ENCODE peak calls at places on chromosome 2, in four cellular contexts. I is immature natural killer cell; V is anterior cingulate cortex; K is activated CD4-positive, CD25-positive, alpha-beta regulatory T cell. A is an unnamed sample.

GRCh38 chr2:193695367-193695766 is 1500.6 kb upstream of the TMEFF2 start:
- DNase-seq in I (no peak), V (no peak), K (no peak), A (no peak)

GRCh38 chr2:236454076-236454475 is 115.5 kb upstream of the ACKR3 start:
- DNase-seq in I (no peak), V (no peak), K (no peak), A (no peak)

GRCh38 chr2:98445708-98446577 is 1.3 kb downstream of the INPP4A start:
- DNase-seq in I (peak), V (no peak), K (no peak), A (no peak)

GRCh38 chr2:9416267-9416961 is 6.9 kb downstream of the ITGB1BP1 start:
- DNase-seq in I (no peak), V (no peak), K (no peak), A (no peak)

GRCh38 chr2:88099798-88100488 is 27.9 kb downstream of the FABP1 start:
- DNase-seq in I (no peak), V (no peak), K (no peak), A (no peak)

GRCh38 chr2:203685789-203686433 is 20.5 kb upstream of the CD28 start:
- DNase-seq in I (no peak), V (no peak), K (no peak), A (no peak)

GRCh38 chr2:3254438-3254941 is 123.1 kb downstream of the EIPR1 start:
- DNase-seq in I (no peak), V (no peak), K (no peak), A (no peak)

GRCh38 chr2:139055165-139055564 is 275.0 kb upstream of the NXPH2 start:
- DNase-seq in I (no peak), V (no peak), K (no peak), A (no peak)

GRCh38 chr2:84980263-84980983 is 9.5 kb downstream of the KCMF1 start:
- DNase-seq in I (no peak), V (no peak), K (no peak), A (no peak)